ENCODE peak calls at places on chromosomes 11 and 22, in eight cellular contexts. One of them, this sample, is unnamed.

GRCh38 chr11:90318651-90319050 is 95.8 kb upstream of the CHORDC1 start:
- DNase-seq in DMS53: no peak
- DNase-seq in stimulated activated CD4-positive, alpha-beta T cell treated with anti-CD3 and anti-CD28 coated beads, Interleukin-2, amount 100 ng/mL, for 24 hours: no peak
- DNase-seq in substantia nigra: no peak
- DNase-seq in EL: no peak
- DNase-seq in left cardiac atrium: no peak
- DNase-seq in germinal center: no peak
- DNase-seq in neuronal stem cell: no peak
- DNase-seq in this sample: no peak

GRCh38 chr22:27545071-27545470 is 256.5 kb downstream of the MN1 start:
- DNase-seq in DMS53: no peak
- DNase-seq in stimulated activated CD4-positive, alpha-beta T cell treated with anti-CD3 and anti-CD28 coated beads, Interleukin-2, amount 100 ng/mL, for 24 hours: no peak
- DNase-seq in substantia nigra: no peak
- DNase-seq in EL: no peak
- DNase-seq in left cardiac atrium: no peak
- DNase-seq in germinal center: no peak
- DNase-seq in neuronal stem cell: no peak
- DNase-seq in this sample: no peak

GRCh38 chr11:85809881-85810280 is 1.1 kb downstream of the SYTL2 start:
- DNase-seq in DMS53: peak
- DNase-seq in stimulated activated CD4-positive, alpha-beta T cell treated with anti-CD3 and anti-CD28 coated beads, Interleukin-2, amount 100 ng/mL, for 24 hours: no peak
- DNase-seq in substantia nigra: peak
- DNase-seq in EL: peak
- DNase-seq in left cardiac atrium: no peak
- DNase-seq in germinal center: peak
- DNase-seq in neuronal stem cell: no peak
- DNase-seq in this sample: no peak

GRCh38 chr11:111510311-111510710 is 1.9 kb downstream of the BTG4 start:
- DNase-seq in DMS53: no peak
- DNase-seq in stimulated activated CD4-positive, alpha-beta T cell treated with anti-CD3 and anti-CD28 coated beads, Interleukin-2, amount 100 ng/mL, for 24 hours: no peak
- DNase-seq in substantia nigra: no peak
- DNase-seq in EL: no peak
- DNase-seq in left cardiac atrium: no peak
- DNase-seq in germinal center: no peak
- DNase-seq in neuronal stem cell: no peak
- DNase-seq in this sample: no peak

GRCh38 chr11:67472882-67473281 is 3.8 kb upstream of the TMEM134 start:
- DNase-seq in DMS53: no peak
- DNase-seq in stimulated activated CD4-positive, alpha-beta T cell treated with anti-CD3 and anti-CD28 coated beads, Interleukin-2, amount 100 ng/mL, for 24 hours: no peak
- DNase-seq in substantia nigra: no peak
- DNase-seq in EL: no peak
- DNase-seq in left cardiac atrium: no peak
- DNase-seq in germinal center: no peak
- DNase-seq in neuronal stem cell: no peak
- DNase-seq in this sample: no peak

GRCh38 chr11:108853864-108854263 is 189.0 kb downstream of the DDX10 start:
- DNase-seq in DMS53: no peak
- DNase-seq in stimulated activated CD4-positive, alpha-beta T cell treated with anti-CD3 and anti-CD28 coated beads, Interleukin-2, amount 100 ng/mL, for 24 hours: no peak
- DNase-seq in substantia nigra: no peak
- DNase-seq in EL: no peak
- DNase-seq in left cardiac atrium: no peak
- DNase-seq in germinal center: peak
- DNase-seq in neuronal stem cell: peak
- DNase-seq in this sample: peak

GRCh38 chr11:82994615-82995014 is 77.1 kb downstream of the RAB30 start:
- DNase-seq in DMS53: no peak
- DNase-seq in stimulated activated CD4-positive, alpha-beta T cell treated with anti-CD3 and anti-CD28 coated beads, Interleukin-2, amount 100 ng/mL, for 24 hours: no peak
- DNase-seq in substantia nigra: no peak
- DNase-seq in EL: peak
- DNase-seq in left cardiac atrium: no peak
- DNase-seq in germinal center: no peak
- DNase-seq in neuronal stem cell: no peak
- DNase-seq in this sample: no peak

GRCh38 chr11:5345831-5346230 is 2.5 kb upstream of the OR51B5 start:
- DNase-seq in DMS53: no peak
- DNase-seq in stimulated activated CD4-positive, alpha-beta T cell treated with anti-CD3 and anti-CD28 coated beads, Interleukin-2, amount 100 ng/mL, for 24 hours: no peak
- DNase-seq in substantia nigra: no peak
- DNase-seq in EL: no peak
- DNase-seq in left cardiac atrium: no peak
- DNase-seq in germinal center: no peak
- DNase-seq in neuronal stem cell: no peak
- DNase-seq in this sample: peak

GRCh38 chr22:17217179-17217578 is 2.1 kb downstream of the ADA2 start:
- DNase-seq in DMS53: no peak
- DNase-seq in stimulated activated CD4-positive, alpha-beta T cell treated with anti-CD3 and anti-CD28 coated beads, Interleukin-2, amount 100 ng/mL, for 24 hours: no peak
- DNase-seq in substantia nigra: no peak
- DNase-seq in EL: no peak
- DNase-seq in left cardiac atrium: no peak
- DNase-seq in germinal center: no peak
- DNase-seq in neuronal stem cell: no peak
- DNase-seq in this sample: no peak

GRCh38 chr11:111911563-111912401 is at the start of gene CRYAB:
- DNase-seq in DMS53: peak
- DNase-seq in stimulated activated CD4-positive, alpha-beta T cell treated with anti-CD3 and anti-CD28 coated beads, Interleukin-2, amount 100 ng/mL, for 24 hours: no peak
- DNase-seq in substantia nigra: peak
- DNase-seq in EL: peak
- DNase-seq in left cardiac atrium: peak
- DNase-seq in germinal center: no peak
- DNase-seq in neuronal stem cell: no peak
- DNase-seq in this sample: peak

GRCh38 chr11:71946144-71946571 is 17.3 kb downstream of the RNF121 start:
- DNase-seq in DMS53: no peak
- DNase-seq in stimulated activated CD4-positive, alpha-beta T cell treated with anti-CD3 and anti-CD28 coated beads, Interleukin-2, amount 100 ng/mL, for 24 hours: no peak
- DNase-seq in substantia nigra: no peak
- DNase-seq in EL: peak
- DNase-seq in left cardiac atrium: no peak
- DNase-seq in germinal center: no peak
- DNase-seq in neuronal stem cell: no peak
- DNase-seq in this sample: peak

GRCh38 chr22:23553922-23554870 is 25.9 kb downstream of the IGLL1 start:
- DNase-seq in DMS53: no peak
- DNase-seq in stimulated activated CD4-positive, alpha-beta T cell treated with anti-CD3 and anti-CD28 coated beads, Interleukin-2, amount 100 ng/mL, for 24 hours: no peak
- DNase-seq in substantia nigra: no peak
- DNase-seq in EL: no peak
- DNase-seq in left cardiac atrium: no peak
- DNase-seq in germinal center: no peak
- DNase-seq in neuronal stem cell: no peak
- DNase-seq in this sample: no peak

GRCh38 chr22:25008666-25009065 is 56.1 kb downstream of the KIAA1671 start:
- DNase-seq in DMS53: peak
- DNase-seq in stimulated activated CD4-positive, alpha-beta T cell treated with anti-CD3 and anti-CD28 coated beads, Interleukin-2, amount 100 ng/mL, for 24 hours: no peak
- DNase-seq in substantia nigra: no peak
- DNase-seq in EL: no peak
- DNase-seq in left cardiac atrium: peak
- DNase-seq in germinal center: no peak
- DNase-seq in neuronal stem cell: no peak
- DNase-seq in this sample: no peak

GRCh38 chr11:116311141-116311540 is 461.6 kb downstream of the BUD13 start:
- DNase-seq in DMS53: no peak
- DNase-seq in stimulated activated CD4-positive, alpha-beta T cell treated with anti-CD3 and anti-CD28 coated beads, Interleukin-2, amount 100 ng/mL, for 24 hours: no peak
- DNase-seq in substantia nigra: no peak
- DNase-seq in EL: no peak
- DNase-seq in left cardiac atrium: no peak
- DNase-seq in germinal center: no peak
- DNase-seq in neuronal stem cell: no peak
- DNase-seq in this sample: no peak

GRCh38 chr11:113113801-113114451 is 152.7 kb downstream of the NCAM1 start:
- DNase-seq in DMS53: no peak
- DNase-seq in stimulated activated CD4-positive, alpha-beta T cell treated with anti-CD3 and anti-CD28 coated beads, Interleukin-2, amount 100 ng/mL, for 24 hours: no peak
- DNase-seq in substantia nigra: no peak
- DNase-seq in EL: no peak
- DNase-seq in left cardiac atrium: no peak
- DNase-seq in germinal center: no peak
- DNase-seq in neuronal stem cell: no peak
- DNase-seq in this sample: no peak

GRCh38 chr11:127106938-127107337 is 106.4 kb upstream of the KIRREL3 start:
- DNase-seq in DMS53: peak
- DNase-seq in stimulated activated CD4-positive, alpha-beta T cell treated with anti-CD3 and anti-CD28 coated beads, Interleukin-2, amount 100 ng/mL, for 24 hours: no peak
- DNase-seq in substantia nigra: no peak
- DNase-seq in EL: no peak
- DNase-seq in left cardiac atrium: no peak
- DNase-seq in germinal center: no peak
- DNase-seq in neuronal stem cell: no peak
- DNase-seq in this sample: no peak

GRCh38 chr22:41310336-41310735 is 9.0 kb downstream of the ZC3H7B start:
- DNase-seq in DMS53: no peak
- DNase-seq in stimulated activated CD4-positive, alpha-beta T cell treated with anti-CD3 and anti-CD28 coated beads, Interleukin-2, amount 100 ng/mL, for 24 hours: no peak
- DNase-seq in substantia nigra: no peak
- DNase-seq in EL: no peak
- DNase-seq in left cardiac atrium: no peak
- DNase-seq in germinal center: no peak
- DNase-seq in neuronal stem cell: no peak
- DNase-seq in this sample: no peak

GRCh38 chr11:73157141-73158010 is 15.3 kb upstream of the FCHSD2 start:
- DNase-seq in DMS53: peak
- DNase-seq in stimulated activated CD4-positive, alpha-beta T cell treated with anti-CD3 and anti-CD28 coated beads, Interleukin-2, amount 100 ng/mL, for 24 hours: no peak
- DNase-seq in substantia nigra: no peak
- DNase-seq in EL: peak
- DNase-seq in left cardiac atrium: peak
- DNase-seq in germinal center: peak
- DNase-seq in neuronal stem cell: no peak
- DNase-seq in this sample: peak

This sample was measured in astrocyte.